ENCODE peak calls at places on chromosomes 16 and 17, in eight cellular contexts. G is AG04450, K is heart left ventricle, X is A673, Q is right atrium auricular region, J is breast epithelium, E is lung, H is right lobe of liver. Y is an unnamed sample. For H3K9me3, the result is how much of the 10 kb centered on the place peaks cover.

GRCh38 chr16:57341441-57342303 is 16.9 kb upstream of the CCL22 start:
- DNase-seq in H (no peak), X (peak), J (peak), K (no peak), G (peak), Q (no peak), E (peak), Y (no peak)

GRCh38 chr16:20866161-20866772 is 33.9 kb downstream of the DCUN1D3 start:
- DNase-seq in G (no peak), E (no peak), X (peak), K (no peak), Q (no peak), H (no peak), J (no peak), Y (peak)

GRCh38 chr17:2179615-2180295 is 123.8 kb downstream of the SMG6 start:
- DNase-seq in X (peak), K (peak), J (peak), G (peak), E (peak), H (peak), Q (peak), Y (peak)

GRCh38 chr16:71916397-71916920 is 21.1 kb downstream of the IST1 start:
- DNase-seq in E (no peak), X (no peak), G (no peak), K (no peak), J (no peak), H (no peak), Q (no peak), Y (no peak)

GRCh38 chr16:50315346-50315997 is 49.1 kb downstream of the ADCY7 start:
- DNase-seq in X (no peak), H (no peak), E (peak), J (no peak), G (no peak), Q (peak), K (no peak), Y (peak)

GRCh38 chr16:24523569-24523968 is 15.8 kb upstream of the RBBP6 start:
- DNase-seq in J (no peak), E (no peak), Q (no peak), X (no peak), K (no peak), H (no peak), G (no peak), Y (no peak)

GRCh38 chr16:87620201-87620495 is 17.8 kb downstream of the JPH3 start:
- DNase-seq in J (no peak), K (no peak), G (no peak), E (no peak), Q (no peak), H (peak), X (no peak), Y (no peak)

GRCh38 chr17:12554251-12554650 is 111.4 kb upstream of the MYOCD start:
- DNase-seq in G (no peak), J (no peak), X (no peak), K (no peak), H (no peak), Q (no peak), E (no peak), Y (no peak)

GRCh38 chr16:3439637-3440036 is 3.7 kb downstream of the ZNF597 start:
- DNase-seq in G (no peak), K (no peak), E (no peak), X (no peak), Q (no peak), H (no peak), J (no peak), Y (no peak)

GRCh38 chr16:70417661-70418060 is 21.2 kb downstream of the ST3GAL2 start:
- DNase-seq in J (no peak), Q (no peak), H (no peak), X (no peak), G (no peak), E (no peak), K (no peak), Y (no peak)

GRCh38 chr17:14101976-14102375 is 32.7 kb downstream of the COX10 start:
- DNase-seq in X (no peak), G (no peak), Q (no peak), K (no peak), J (no peak), H (no peak), E (no peak), Y (no peak)

GRCh38 chr17:17985555-17985954 is 12.9 kb downstream of the DRC3 start:
- DNase-seq in H (no peak), Q (no peak), E (no peak), X (peak), G (no peak), J (no peak), K (no peak), Y (no peak)

DNA sequence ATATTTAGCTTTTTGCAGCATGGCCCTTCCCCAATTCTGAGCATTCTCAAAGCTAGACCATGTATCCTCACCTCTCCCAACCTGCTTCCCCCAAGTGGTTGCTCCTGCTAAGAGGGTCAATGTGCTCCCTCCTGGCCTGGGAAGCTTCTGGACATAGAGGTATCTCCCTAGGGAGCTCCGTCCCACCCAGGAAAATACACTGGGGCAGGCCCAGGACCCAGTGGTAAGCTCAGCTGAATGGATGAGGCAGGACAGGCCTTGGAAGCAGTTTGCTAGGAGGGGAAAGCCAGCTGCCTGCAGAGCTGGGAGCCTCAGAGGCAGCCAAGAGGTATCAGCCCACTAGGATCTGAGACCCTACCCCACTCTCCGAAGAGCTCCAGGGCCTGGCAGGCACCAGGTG is 1721.6 kb downstream of the TP53TG3F start:
- DNase-seq in K (no peak), J (no peak), X (no peak), E (no peak), Q (no peak), H (no peak), G (no peak), Y (no peak)
- H3K9me3 ChIP-seq in K (under half), J (under half), X (under half), E (under half), Q (under half), H (under half), G (half or more), Y (under half)

GRCh38 chr17:42111265-42111636 is 1.3 kb downstream of the DHX58 start:
- DNase-seq in E (no peak), G (no peak), X (no peak), J (no peak), Q (no peak), K (no peak), H (peak), Y (no peak)

GRCh38 chr17:42111901-42112551 is 488 bp downstream of the DHX58 start:
- DNase-seq in J (no peak), H (no peak), Q (no peak), E (no peak), K (no peak), G (no peak), X (peak), Y (peak)

GRCh38 chr17:42114118-42114517 is 1.6 kb upstream of the DHX58 start:
- DNase-seq in E (no peak), Q (no peak), X (no peak), J (no peak), H (no peak), G (no peak), K (no peak), Y (no peak)

GRCh38 chr17:42113293-42114069 is 967 bp upstream of the DHX58 start:
- DNase-seq in K (no peak), H (no peak), X (no peak), G (no peak), E (no peak), J (no peak), Q (no peak), Y (no peak)

GRCh38 chr17:42112552-42113176 is at the start of gene DHX58:
- DNase-seq in K (peak), X (peak), H (peak), E (peak), Q (peak), G (peak), J (no peak), Y (peak)
- H3K4me3 ChIP-seq in K (peak), X (peak), H (peak), E (peak), Q (peak), G (peak), J (peak), Y (peak)

GRCh38 chr16:11481987-11482386 is 104.7 kb downstream of the LITAF start:
- DNase-seq in E (no peak), Q (no peak), G (peak), J (no peak), X (no peak), H (peak), K (no peak), Y (no peak)
- H3K9me3 ChIP-seq in E (under half), Q (under half), G (under half), J (under half), X (under half), H (under half), K (under half), Y (under half)

GRCh38 chr17:7558544-7559306 is at the start of gene TNFSF13:
- DNase-seq in K (no peak), H (no peak), X (no peak), Q (no peak), G (no peak), E (peak), J (no peak), Y (peak)
- H3K4me3 ChIP-seq in K (peak), H (peak), X (no peak), Q (peak), G (no peak), E (peak), J (peak), Y (no peak)

GRCh38 chr17:7174603-7175362 is 4.4 kb downstream of the ASGR1 start:
- DNase-seq in H (no peak), G (no peak), E (no peak), X (no peak), K (no peak), J (no peak), Q (no peak), Y (peak)

GRCh38 chr17:7176107-7176851 is 2.9 kb downstream of the ASGR1 start:
- DNase-seq in X (no peak), J (no peak), E (no peak), Q (no peak), K (no peak), G (no peak), H (no peak), Y (no peak)

GRCh38 chr17:7176870-7177209 is 2.3 kb downstream of the ASGR1 start:
- DNase-seq in J (no peak), E (no peak), G (no peak), X (no peak), K (no peak), H (no peak), Q (no peak), Y (no peak)

GRCh38 chr17:7175363-7175733 is 3.8 kb downstream of the ASGR1 start:
- DNase-seq in X (no peak), H (no peak), G (no peak), K (no peak), Q (no peak), J (no peak), E (no peak), Y (no peak)

DNA sequence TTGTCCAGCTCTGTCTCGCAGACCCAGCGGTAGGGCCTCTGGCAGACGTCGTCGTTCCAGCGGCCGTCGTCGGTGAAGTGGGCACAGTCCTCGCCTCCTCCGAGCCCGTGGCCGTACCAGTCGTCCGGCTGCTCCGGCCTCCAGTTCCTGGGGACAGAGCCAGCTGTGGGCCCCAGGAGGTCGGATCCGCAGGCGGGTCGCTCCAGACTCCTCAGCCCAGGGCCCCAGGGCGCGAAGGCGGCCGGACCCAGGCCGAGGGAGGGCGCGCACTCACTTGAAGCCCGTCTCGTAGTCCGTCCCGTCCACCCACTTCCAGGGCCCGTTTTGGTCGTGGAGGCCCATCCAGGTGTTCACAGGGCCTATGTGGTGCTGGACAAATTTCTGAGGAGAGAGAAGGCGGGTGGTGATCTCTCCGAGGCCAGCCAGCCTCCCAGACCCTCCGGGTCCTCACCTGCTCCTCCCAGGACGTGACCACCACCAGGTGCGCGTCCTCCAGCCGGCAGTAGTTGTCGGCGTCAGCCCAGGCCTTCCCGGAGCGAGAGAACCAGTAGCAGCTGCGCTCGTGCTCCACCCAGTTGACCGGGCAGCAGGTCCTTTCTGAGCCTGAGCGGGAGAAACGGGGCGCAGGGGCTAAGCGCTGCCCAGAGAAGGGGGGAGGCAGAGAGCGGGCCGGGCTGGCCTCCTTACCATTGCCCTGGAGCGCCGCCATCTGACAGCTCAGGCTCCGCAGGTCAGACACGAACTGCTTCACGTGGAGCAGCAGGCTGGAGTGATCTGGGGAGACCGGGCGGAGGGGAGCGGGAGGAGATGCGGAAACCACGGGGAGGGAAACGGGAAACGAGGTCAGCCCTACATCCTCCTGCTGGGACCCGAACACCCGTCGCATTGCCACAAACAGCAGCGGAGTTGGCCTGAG is 5.2 kb downstream of the ASGR1 start:
- DNase-seq in H (peak), E (peak), Q (no peak), G (no peak), X (peak), J (no peak), K (peak), Y (peak)
- H3K9me3 ChIP-seq in H (under half), E (under half), Q (under half), G (under half), X (under half), J (under half), K (under half), Y (under half)

GRCh38 chr16:30335598-30336474 is 19.3 kb downstream of the CD2BP2 start:
- DNase-seq in G (no peak), Q (no peak), K (no peak), X (no peak), E (no peak), H (peak), J (no peak), Y (no peak)
- H3K4me3 ChIP-seq in G (peak), Q (peak), K (peak), X (peak), E (peak), H (peak), J (peak), Y (no peak)

DNA sequence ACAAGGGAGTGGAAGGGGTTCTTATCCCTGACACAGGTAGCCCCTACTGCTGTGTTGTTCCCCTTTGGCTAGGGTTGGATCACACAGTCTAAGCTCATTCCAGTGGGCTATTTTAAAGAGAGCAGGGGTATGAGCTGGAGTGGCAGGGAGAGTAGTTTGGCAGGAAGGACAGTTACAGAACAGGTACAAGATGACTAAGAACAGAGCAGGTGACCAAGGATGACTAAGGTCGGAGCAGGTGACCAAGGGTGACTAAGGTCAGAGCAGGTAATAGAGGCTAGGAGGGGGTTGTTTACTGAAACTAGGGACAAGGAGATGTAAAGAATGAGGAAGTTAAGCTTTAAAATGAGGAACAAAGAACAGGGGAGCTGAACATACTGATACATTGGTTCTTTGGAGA is 58.8 kb downstream of the UTP18 start:
- DNase-seq in X (no peak), Q (no peak), G (no peak), J (no peak), H (no peak), K (no peak), E (no peak), Y (no peak)
- H3K9me3 ChIP-seq in X (under half), Q (under half), G (under half), J (under half), H (under half), K (under half), E (under half), Y (under half)

DNA sequence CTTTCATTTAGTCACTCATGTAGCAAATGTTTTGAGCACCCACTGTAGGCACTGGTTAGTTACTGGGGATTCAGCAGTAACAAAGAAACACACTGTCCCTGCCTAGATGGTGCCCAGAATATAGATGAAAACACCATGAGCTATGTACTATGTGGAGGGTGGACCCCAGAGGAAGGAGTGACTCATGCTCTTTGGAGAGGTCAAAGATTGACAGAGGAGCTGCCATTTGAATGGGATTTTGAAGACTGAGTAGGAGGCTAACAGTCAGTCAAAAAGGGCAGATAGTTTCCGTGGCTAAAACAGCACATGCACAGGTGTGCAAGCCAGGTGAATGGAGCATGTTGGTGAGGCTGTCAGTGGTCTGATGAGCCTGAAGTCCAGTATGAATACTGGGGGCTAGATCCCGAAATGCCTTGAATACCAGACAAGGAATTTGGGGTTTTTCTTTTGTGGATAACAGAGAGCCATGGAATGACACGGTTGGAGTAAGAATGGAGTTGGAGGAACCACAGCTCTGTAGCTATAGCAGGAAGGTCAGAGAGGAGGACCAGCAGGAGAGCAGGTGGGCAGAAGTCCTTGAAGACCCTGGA is 6.1 kb downstream of the IL21R start:
- DNase-seq in K (no peak), X (no peak), G (no peak), J (no peak), H (no peak), E (no peak), Q (no peak), Y (no peak)
- H3K4me3 ChIP-seq in K (no peak), X (no peak), G (no peak), J (no peak), H (no peak), E (no peak), Q (no peak), Y (no peak)

GRCh38 chr16:85249418-85249817 is 137.1 kb upstream of the CIBAR2 start:
- DNase-seq in J (no peak), Q (no peak), X (no peak), K (no peak), G (no peak), E (no peak), H (no peak), Y (no peak)
- H3K9me3 ChIP-seq in J (under half), Q (under half), X (under half), K (under half), G (under half), E (under half), H (under half), Y (under half)